ENCODE peak calls at places on chromosomes 7 and 10, in four cellular contexts. P is body of pancreas, V is brain microvascular endothelial cell, F is hepatocyte. A is an unnamed sample.

GRCh38 chr7:47405921-47406765 is 175.8 kb downstream of the TNS3 start:
- DNase-seq in V (no peak), F (no peak), P (peak; percentile 80), A (no peak)

GRCh38 chr7:99399597-99399996 is 8.8 kb downstream of the PDAP1 start:
- DNase-seq in F (no peak), V (no peak), P (no peak), A (no peak)

GRCh38 chr7:45923290-45923689 is 2.2 kb upstream of the IGFBP3 start:
- DNase-seq in V (peak; percentile 75), F (peak; percentile 88), P (peak; percentile 80), A (peak; percentile 81)

GRCh38 chr10:30858499-30858898 is 173.2 kb downstream of the ZNF438 start:
- DNase-seq in P (no peak), V (no peak), F (no peak), A (no peak)

GRCh38 chr7:143884978-143885559 is 16.9 kb downstream of the TCAF1 start:
- DNase-seq in V (peak; percentile 72), P (no peak), F (peak; percentile 84), A (peak; percentile 85)

GRCh38 chr10:78343266-78343665 is 309.6 kb downstream of the RPS24 start:
- DNase-seq in P (peak; percentile 4), F (no peak), V (no peak), A (no peak)

GRCh38 chr7:66617295-66617694 is 11.4 kb upstream of the KCTD7 start:
- DNase-seq in F (peak; percentile 23), V (no peak), P (no peak), A (no peak)

GRCh38 chr7:26348987-26349809 is 57.5 kb downstream of the SNX10 start:
- DNase-seq in V (no peak), F (no peak), P (no peak), A (no peak)

GRCh38 chr10:77410523-77410922 is 227.1 kb downstream of the KCNMA1 start:
- DNase-seq in P (no peak), V (no peak), F (no peak), A (no peak)

GRCh38 chr10:73886625-73887024 is 12.3 kb upstream of the CAMK2G start:
- DNase-seq in V (no peak), P (no peak), F (no peak), A (no peak)

GRCh38 chr7:128381161-128381821 is 19.8 kb upstream of the PRRT4 start:
- DNase-seq in P (no peak), F (no peak), V (no peak), A (no peak)

GRCh38 chr7:38007096-38007495 is 86.7 kb downstream of the EPDR1 start:
- DNase-seq in P (no peak), V (no peak), F (no peak), A (no peak)

GRCh38 chr10:63375458-63375857 is 90.3 kb downstream of the JMJD1C start:
- DNase-seq in V (no peak), F (no peak), P (no peak), A (no peak)

GRCh38 chr10:62992145-62992721 is 140.9 kb upstream of the NRBF2 start:
- DNase-seq in V (peak; percentile 57), P (no peak), F (no peak), A (no peak)

GRCh38 chr7:24949884-24950283 is 30.1 kb downstream of the OSBPL3 start:
- DNase-seq in F (no peak), V (no peak), P (no peak), A (no peak)

GRCh38 chr10:75544381-75544780 is 113.0 kb downstream of the LRMDA start:
- DNase-seq in V (no peak), P (no peak), F (no peak), A (no peak)

GRCh38 chr7:150564045-150564444 is 3.1 kb upstream of the GIMAP4 start:
- DNase-seq in V (no peak), P (no peak), F (no peak), A (no peak)

GRCh38 chr7:13687500-13687899 is 302.0 kb downstream of the ETV1 start:
- DNase-seq in V (no peak), F (no peak), P (no peak), A (no peak)

GRCh38 chr7:49669692-49670260 is 103.7 kb upstream of the VWC2 start:
- DNase-seq in P (no peak), V (no peak), F (no peak), A (no peak)

GRCh38 chr10:124129471-124129870 is 36.1 kb upstream of the CHST15 start:
- DNase-seq in P (no peak), V (no peak), F (no peak), A (no peak)

GRCh38 chr7:55254596-55255500 is 110.3 kb upstream of the LANCL2 start:
- DNase-seq in F (peak; percentile 94), P (peak; percentile 87), V (peak; percentile 61), A (peak; percentile 93)

GRCh38 chr7:16774986-16775385 is 21.4 kb downstream of the TSPAN13 start:
- DNase-seq in P (no peak), F (no peak), V (no peak), A (no peak)

GRCh38 chr10:130400890-130401289 is 264.7 kb downstream of the GLRX3 start:
- DNase-seq in F (no peak), V (no peak), P (no peak), A (no peak)

GRCh38 chr7:6023974-6024435 is 7.2 kb upstream of the ANKRD61 start:
- DNase-seq in F (no peak), V (no peak), P (no peak), A (no peak)

GRCh38 chr10:73813333-73813732 is 1.9 kb upstream of the NDST2 start:
- DNase-seq in V (no peak), P (no peak), F (no peak), A (no peak)

GRCh38 chr7:50389961-50390360 is 60.2 kb downstream of the FIGNL1 start:
- DNase-seq in F (no peak), P (no peak), V (no peak), A (no peak)

GRCh38 chr10:101092742-101093386 is 31.1 kb downstream of the KAZALD1 start:
- DNase-seq in V (no peak), F (no peak), P (no peak), A (no peak)

GRCh38 chr10:123158682-123159081 is 4.5 kb downstream of the BUB3 start:
- DNase-seq in P (no peak), F (no peak), V (no peak), A (no peak)

GRCh38 chr10:44811072-44811471 is 100.1 kb upstream of the TMEM72 start:
- DNase-seq in V (peak; percentile 18), P (no peak), F (no peak), A (no peak)

GRCh38 chr7:96676901-96677300 is 32.7 kb downstream of the SEM1 start:
- DNase-seq in P (no peak), F (no peak), V (no peak), A (peak; percentile 39)

DNA sequence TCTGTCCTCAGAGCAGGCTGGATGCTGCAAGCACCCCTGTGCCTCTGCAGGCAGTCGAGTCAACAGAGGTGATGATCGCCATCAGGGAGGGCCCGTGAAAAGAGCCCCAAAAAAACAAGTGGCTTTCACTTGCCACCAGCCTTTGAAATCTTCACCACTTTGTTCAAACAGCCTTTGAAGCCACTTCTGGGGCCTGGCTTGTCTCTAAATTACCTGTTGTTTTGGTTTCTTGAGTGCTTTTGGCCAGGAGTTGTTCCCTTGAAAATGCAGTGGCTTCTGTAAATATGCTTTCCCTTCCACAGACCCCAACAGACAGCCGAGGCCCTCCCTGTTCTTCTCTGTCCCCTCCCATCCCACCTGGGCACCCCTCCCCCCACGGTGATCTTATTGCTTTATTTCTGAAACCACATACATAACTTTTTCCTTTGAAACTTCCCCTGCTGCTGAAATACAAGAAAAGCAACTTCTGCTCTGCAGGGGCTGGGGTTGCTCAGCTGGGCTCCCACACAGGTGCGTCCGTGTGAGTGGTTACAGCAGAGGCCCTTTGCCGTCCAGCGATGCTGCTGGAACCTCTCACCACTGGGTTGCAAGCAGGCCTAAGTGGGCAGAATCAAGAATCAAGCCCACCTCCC is 283.8 kb upstream of the SHH start:
- DNase-seq in V (no peak), F (no peak), P (no peak), A (no peak)
- H3K4me3 ChIP-seq in V (no peak overlapping the region), F (no peak overlapping the region), P (no peak overlapping the region), A (no peak overlapping the region)

GRCh38 chr7:35241884-35242283 is 12.0 kb downstream of the TBX20 start:
- DNase-seq in V (no peak), F (no peak), P (no peak), A (no peak)
- TF ChIP-seq CTCF in V (no peak), F (no peak), P (no peak), A (peak; percentile 45)

DNA sequence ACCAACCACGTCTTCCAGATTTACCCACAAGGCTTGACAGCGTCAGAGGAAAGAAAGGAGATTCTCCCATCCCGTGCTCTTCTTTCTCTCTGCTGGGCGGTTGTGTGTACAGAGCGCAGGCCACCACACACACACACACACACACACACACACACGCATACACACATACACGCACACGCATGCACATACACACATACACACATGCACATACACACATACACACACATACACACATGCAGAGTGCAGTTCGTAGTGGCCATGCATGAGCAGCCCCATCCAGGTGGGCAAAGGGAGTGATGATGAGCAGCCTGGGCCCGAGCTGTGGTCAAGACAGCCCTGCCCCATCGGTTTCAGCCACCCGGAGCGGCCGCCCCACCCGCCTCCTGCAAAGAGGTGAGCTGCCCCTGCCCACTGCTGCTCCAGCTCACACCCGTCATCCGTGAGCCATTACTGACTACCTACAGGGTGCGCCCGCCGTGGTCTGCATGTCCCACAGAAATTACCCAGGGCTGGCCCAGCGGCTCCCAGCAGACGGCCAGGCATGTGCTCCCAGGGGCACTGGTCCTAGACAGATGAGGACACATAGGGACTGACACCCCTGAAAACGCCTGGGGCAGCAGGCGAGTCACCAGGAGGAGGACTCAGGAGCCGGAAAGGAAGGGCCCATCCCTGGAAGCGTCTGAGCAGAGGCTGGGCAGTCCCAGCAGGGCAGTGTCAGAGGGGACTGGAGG is 69.6 kb downstream of the ASB13 start:
- DNase-seq in P (no peak), F (no peak), V (no peak), A (no peak)
- H3K4me3 ChIP-seq in P (no peak overlapping the region), F (no peak overlapping the region), V (no peak overlapping the region), A (no peak overlapping the region)

GRCh38 chr10:121608669-121609190 is 10.5 kb upstream of the FGFR2 start:
- DNase-seq in F (peak; percentile 80), P (peak; percentile 56), V (no peak), A (peak; percentile 50)
- TF ChIP-seq CTCF in F (peak; percentile 85), P (peak; percentile 83), V (peak; percentile 32), A (peak; percentile 58)

GRCh38 chr10:8051109-8051781 is 3.2 kb upstream of the GATA3 start:
- DNase-seq in P (no peak), V (no peak), F (peak; percentile 24), A (no peak)

GRCh38 chr10:8050561-8051108 is 3.9 kb upstream of the GATA3 start:
- DNase-seq in P (peak; percentile 37), V (no peak), F (peak; percentile 86), A (no peak)

GRCh38 chr10:8048281-8049008 is 6.0 kb upstream of the GATA3 start:
- DNase-seq in V (no peak), F (no peak), P (no peak), A (peak; percentile 46)

GRCh38 chr10:8049151-8049873 is 5.2 kb upstream of the GATA3 start:
- DNase-seq in P (no peak), V (no peak), F (peak; percentile 25), A (peak; percentile 59)

DNA sequence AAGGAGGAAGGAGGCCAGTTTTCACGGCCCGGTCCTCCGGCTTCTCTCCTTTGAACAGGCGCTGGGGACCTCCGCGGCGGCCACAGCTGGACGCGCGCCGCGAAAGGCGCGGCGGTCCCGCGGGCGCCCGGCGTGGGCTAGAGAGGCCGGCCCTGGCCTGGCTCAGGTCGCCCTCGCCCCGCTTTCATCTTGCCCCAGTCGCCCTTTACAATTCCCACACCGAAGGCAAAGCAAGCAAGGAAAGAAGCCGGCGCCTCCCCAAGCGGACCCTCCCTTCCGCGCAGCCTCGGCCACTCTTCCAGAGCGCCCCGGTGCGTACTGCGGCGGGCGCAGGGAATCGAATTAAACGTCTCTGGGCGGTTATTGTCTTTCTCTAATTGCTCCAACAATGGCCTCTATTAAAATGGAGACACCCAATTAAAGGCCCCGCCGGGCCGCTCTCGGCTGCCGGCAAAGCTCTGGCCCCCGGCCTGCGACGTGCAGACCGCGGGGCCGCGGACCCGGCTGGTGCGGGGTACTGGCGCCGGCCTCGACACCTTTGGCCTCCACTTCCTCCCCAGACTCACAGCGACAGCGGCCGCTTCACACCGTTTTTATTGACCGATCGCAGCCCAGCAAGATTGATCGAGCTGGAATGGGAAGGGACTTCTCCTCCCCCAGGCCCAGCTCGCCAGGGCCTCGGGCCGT is 4.5 kb upstream of the GATA3 start:
- DNase-seq in F (peak; percentile 30), V (no peak), P (no peak), A (no peak)
- H3K4me3 ChIP-seq in F (peak overlapping the region; percentile 75), V (no peak overlapping the region), P (no peak overlapping the region), A (peak overlapping the region; percentile 93)

A was measured in BE2C.